ENCODE peak calls at places on chromosomes 4 and X, in eight cellular contexts. One of them, this sample, is unnamed.

GRCh38 chr4:38924266-38924827 is 56.7 kb downstream of the FAM114A1 start:
- DNase-seq in lower leg skin: no peak
- DNase-seq in esophagus squamous epithelium: no peak
- DNase-seq in sigmoid colon: no peak
- DNase-seq in BJ: no peak
- DNase-seq in retinal pigment epithelial cell: peak; percentile 41
- DNase-seq in kidney epithelial cell: no peak
- DNase-seq in ascending aorta: no peak
- DNase-seq in this sample: no peak

GRCh38 chrX:115449742-115450141 is 111.2 kb upstream of the PLS3 start:
- DNase-seq in kidney epithelial cell: no peak
- DNase-seq in lower leg skin: no peak
- DNase-seq in esophagus squamous epithelium: no peak
- DNase-seq in retinal pigment epithelial cell: no peak
- DNase-seq in ascending aorta: no peak
- DNase-seq in sigmoid colon: peak; percentile 67
- DNase-seq in BJ: peak; percentile 4
- DNase-seq in this sample: peak; percentile 18

GRCh38 chr4:82618321-82618720 is 56.5 kb upstream of the TMEM150C start:
- DNase-seq in esophagus squamous epithelium: no peak
- DNase-seq in retinal pigment epithelial cell: no peak
- DNase-seq in ascending aorta: no peak
- DNase-seq in sigmoid colon: no peak
- DNase-seq in kidney epithelial cell: no peak
- DNase-seq in lower leg skin: no peak
- DNase-seq in BJ: peak; percentile 18
- DNase-seq in this sample: no peak

GRCh38 chr4:94527556-94528233 is 76.0 kb downstream of the PDLIM5 start:
- DNase-seq in kidney epithelial cell: no peak
- DNase-seq in ascending aorta: no peak
- DNase-seq in BJ: no peak
- DNase-seq in esophagus squamous epithelium: no peak
- DNase-seq in sigmoid colon: no peak
- DNase-seq in lower leg skin: no peak
- DNase-seq in retinal pigment epithelial cell: no peak
- DNase-seq in this sample: no peak

GRCh38 chr4:165345663-165346417 is 18.4 kb downstream of the MSMO1 start:
- DNase-seq in lower leg skin: no peak
- DNase-seq in kidney epithelial cell: no peak
- DNase-seq in ascending aorta: no peak
- DNase-seq in BJ: no peak
- DNase-seq in esophagus squamous epithelium: no peak
- DNase-seq in sigmoid colon: no peak
- DNase-seq in retinal pigment epithelial cell: no peak
- DNase-seq in this sample: no peak

GRCh38 chrX:63855896-63856295 is 70.9 kb upstream of the ARHGEF9 start:
- DNase-seq in ascending aorta: no peak
- DNase-seq in BJ: peak; percentile 48
- DNase-seq in kidney epithelial cell: no peak
- DNase-seq in esophagus squamous epithelium: no peak
- DNase-seq in lower leg skin: no peak
- DNase-seq in sigmoid colon: no peak
- DNase-seq in retinal pigment epithelial cell: no peak
- DNase-seq in this sample: no peak

GRCh38 chr4:7403001-7403400 is 31.7 kb downstream of the PSAPL1 start:
- DNase-seq in lower leg skin: no peak
- DNase-seq in ascending aorta: peak; percentile 5
- DNase-seq in retinal pigment epithelial cell: no peak
- DNase-seq in BJ: no peak
- DNase-seq in esophagus squamous epithelium: no peak
- DNase-seq in sigmoid colon: peak; percentile 71
- DNase-seq in kidney epithelial cell: no peak
- DNase-seq in this sample: no peak

GRCh38 chrX:135985123-135985973 is at the start of gene SLC9A6:
- DNase-seq in retinal pigment epithelial cell: no peak
- DNase-seq in sigmoid colon: peak; percentile 87
- DNase-seq in lower leg skin: peak; percentile 93
- DNase-seq in esophagus squamous epithelium: no peak
- DNase-seq in ascending aorta: no peak
- DNase-seq in kidney epithelial cell: no peak
- DNase-seq in BJ: no peak
- DNase-seq in this sample: peak; percentile 76

GRCh38 chr4:188117631-188118030 is 8.2 kb upstream of the TRIML2 start:
- DNase-seq in retinal pigment epithelial cell: no peak
- DNase-seq in ascending aorta: no peak
- DNase-seq in kidney epithelial cell: no peak
- DNase-seq in BJ: no peak
- DNase-seq in sigmoid colon: no peak
- DNase-seq in lower leg skin: no peak
- DNase-seq in esophagus squamous epithelium: no peak
- DNase-seq in this sample: no peak

GRCh38 chr4:123649644-123650356 is 253.2 kb downstream of the SPRY1 start:
- DNase-seq in ascending aorta: no peak
- DNase-seq in retinal pigment epithelial cell: peak; percentile 84
- DNase-seq in esophagus squamous epithelium: no peak
- DNase-seq in BJ: peak; percentile 64
- DNase-seq in lower leg skin: no peak
- DNase-seq in kidney epithelial cell: no peak
- DNase-seq in sigmoid colon: peak; percentile 75
- DNase-seq in this sample: peak; percentile 62

GRCh38 chr4:6916587-6917444 is 7.2 kb downstream of the TBC1D14 start:
- DNase-seq in ascending aorta: peak; percentile 43
- DNase-seq in BJ: no peak
- DNase-seq in retinal pigment epithelial cell: no peak
- DNase-seq in kidney epithelial cell: no peak
- DNase-seq in lower leg skin: peak; percentile 93
- DNase-seq in sigmoid colon: peak; percentile 77
- DNase-seq in esophagus squamous epithelium: no peak
- DNase-seq in this sample: peak; percentile 85

GRCh38 chr4:65623509-65623908 is 46.8 kb downstream of the EPHA5 start:
- DNase-seq in esophagus squamous epithelium: no peak
- DNase-seq in sigmoid colon: no peak
- DNase-seq in retinal pigment epithelial cell: no peak
- DNase-seq in ascending aorta: no peak
- DNase-seq in kidney epithelial cell: peak; percentile 49
- DNase-seq in BJ: peak; percentile 14
- DNase-seq in lower leg skin: no peak
- DNase-seq in this sample: no peak

GRCh38 chrX:46757052-46757451 is 1.9 kb downstream of the SLC9A7 start:
- DNase-seq in ascending aorta: no peak
- DNase-seq in retinal pigment epithelial cell: no peak
- DNase-seq in sigmoid colon: no peak
- DNase-seq in lower leg skin: no peak
- DNase-seq in kidney epithelial cell: no peak
- DNase-seq in esophagus squamous epithelium: no peak
- DNase-seq in BJ: no peak
- DNase-seq in this sample: no peak

GRCh38 chr4:3827616-3828492 is 61.7 kb downstream of the ADRA2C start:
- DNase-seq in kidney epithelial cell: no peak
- DNase-seq in BJ: no peak
- DNase-seq in ascending aorta: no peak
- DNase-seq in esophagus squamous epithelium: no peak
- DNase-seq in lower leg skin: peak; percentile 87
- DNase-seq in sigmoid colon: peak; percentile 84
- DNase-seq in retinal pigment epithelial cell: peak; percentile 59
- DNase-seq in this sample: peak; percentile 91

GRCh38 chr4:38857354-38858096 is 908 bp upstream of the TLR6 start:
- DNase-seq in retinal pigment epithelial cell: no peak
- DNase-seq in esophagus squamous epithelium: peak; percentile 12
- DNase-seq in ascending aorta: no peak
- DNase-seq in lower leg skin: peak; percentile 87
- DNase-seq in sigmoid colon: no peak
- DNase-seq in kidney epithelial cell: peak; percentile 83
- DNase-seq in BJ: peak; percentile 49
- DNase-seq in this sample: no peak

GRCh38 chrX:67727576-67727975 is 183.8 kb downstream of the AR start:
- DNase-seq in sigmoid colon: no peak
- DNase-seq in BJ: no peak
- DNase-seq in esophagus squamous epithelium: no peak
- DNase-seq in kidney epithelial cell: no peak
- DNase-seq in lower leg skin: no peak
- DNase-seq in retinal pigment epithelial cell: no peak
- DNase-seq in ascending aorta: no peak
- DNase-seq in this sample: no peak

GRCh38 chrX:67723580-67724351 is 179.9 kb downstream of the AR start:
- DNase-seq in BJ: no peak
- DNase-seq in sigmoid colon: no peak
- DNase-seq in lower leg skin: no peak
- DNase-seq in ascending aorta: no peak
- DNase-seq in esophagus squamous epithelium: no peak
- DNase-seq in kidney epithelial cell: no peak
- DNase-seq in retinal pigment epithelial cell: no peak
- DNase-seq in this sample: no peak

GRCh38 chrX:67725471-67725870 is 181.7 kb downstream of the AR start:
- DNase-seq in ascending aorta: no peak
- DNase-seq in lower leg skin: no peak
- DNase-seq in kidney epithelial cell: no peak
- DNase-seq in esophagus squamous epithelium: no peak
- DNase-seq in retinal pigment epithelial cell: no peak
- DNase-seq in BJ: no peak
- DNase-seq in sigmoid colon: no peak
- DNase-seq in this sample: no peak

GRCh38 chrX:67726028-67726427 is 182.2 kb downstream of the AR start:
- DNase-seq in kidney epithelial cell: no peak
- DNase-seq in ascending aorta: no peak
- DNase-seq in retinal pigment epithelial cell: no peak
- DNase-seq in esophagus squamous epithelium: no peak
- DNase-seq in lower leg skin: no peak
- DNase-seq in BJ: no peak
- DNase-seq in sigmoid colon: no peak
- DNase-seq in this sample: no peak

DNA sequence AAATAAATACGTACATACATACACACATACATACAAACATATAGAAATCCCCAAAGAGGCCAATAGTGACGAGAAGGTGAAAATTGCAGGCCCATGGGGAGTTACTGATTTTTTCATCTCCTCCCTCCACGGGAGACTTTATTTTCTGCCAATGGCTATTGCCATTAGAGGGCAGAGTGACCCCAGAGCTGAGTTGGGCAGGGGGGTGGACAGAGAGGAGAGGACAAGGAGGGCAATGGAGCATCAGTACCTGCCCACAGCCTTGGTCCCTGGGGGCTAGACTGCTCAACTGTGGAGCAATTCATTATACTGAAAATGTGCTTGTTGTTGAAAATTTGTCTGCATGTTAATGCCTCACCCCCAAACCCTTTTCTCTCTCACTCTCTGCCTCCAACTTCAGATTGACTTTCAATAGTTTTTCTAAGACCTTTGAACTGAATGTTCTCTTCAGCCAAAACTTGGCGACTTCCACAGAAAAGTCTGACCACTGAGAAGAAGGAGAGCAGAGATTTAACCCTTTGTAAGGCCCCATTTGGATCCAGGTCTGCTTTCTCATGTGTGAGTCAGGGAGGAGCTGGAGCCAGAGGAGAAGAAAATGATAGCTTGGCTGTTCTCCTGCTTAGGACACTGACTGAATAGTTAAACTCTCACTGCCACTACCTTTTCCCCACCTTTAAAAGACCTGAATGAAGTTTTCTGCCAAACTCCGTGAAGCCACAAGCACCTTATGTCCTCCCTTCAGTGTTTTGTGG is 180.7 kb downstream of the AR start:
- DNase-seq in sigmoid colon: no peak
- DNase-seq in BJ: no peak
- DNase-seq in retinal pigment epithelial cell: no peak
- DNase-seq in kidney epithelial cell: no peak
- DNase-seq in ascending aorta: no peak
- DNase-seq in lower leg skin: no peak
- DNase-seq in esophagus squamous epithelium: no peak
- DNase-seq in this sample: no peak
- TF ChIP-seq CTCF in sigmoid colon: no peak
- TF ChIP-seq CTCF in BJ: no peak
- TF ChIP-seq CTCF in retinal pigment epithelial cell: no peak
- TF ChIP-seq CTCF in kidney epithelial cell: no peak
- TF ChIP-seq CTCF in ascending aorta: no peak
- TF ChIP-seq CTCF in lower leg skin: no peak
- TF ChIP-seq CTCF in esophagus squamous epithelium: no peak
- TF ChIP-seq CTCF in this sample: no peak

GRCh38 chr4:119626420-119626819 is 2.2 kb downstream of the PDE5A start:
- DNase-seq in retinal pigment epithelial cell: no peak
- DNase-seq in esophagus squamous epithelium: no peak
- DNase-seq in lower leg skin: no peak
- DNase-seq in ascending aorta: no peak
- DNase-seq in kidney epithelial cell: no peak
- DNase-seq in BJ: no peak
- DNase-seq in sigmoid colon: no peak
- DNase-seq in this sample: no peak
- H3K4me3 ChIP-seq in retinal pigment epithelial cell: peak overlapping the region; percentile 75
- H3K4me3 ChIP-seq in esophagus squamous epithelium: peak overlapping the region; percentile 52
- H3K4me3 ChIP-seq in lower leg skin: no peak overlapping the region
- H3K4me3 ChIP-seq in ascending aorta: peak overlapping the region; percentile 73
- H3K4me3 ChIP-seq in kidney epithelial cell: peak overlapping the region; percentile 24
- H3K4me3 ChIP-seq in BJ: peak overlapping the region; percentile 74
- H3K4me3 ChIP-seq in sigmoid colon: peak overlapping the region; percentile 84
- H3K4me3 ChIP-seq in this sample: peak overlapping the region; percentile 64

GRCh38 chrX:25052798-25053534 is 37.2 kb upstream of the ARX start:
- DNase-seq in retinal pigment epithelial cell: no peak
- DNase-seq in esophagus squamous epithelium: no peak
- DNase-seq in lower leg skin: no peak
- DNase-seq in kidney epithelial cell: no peak
- DNase-seq in ascending aorta: no peak
- DNase-seq in BJ: no peak
- DNase-seq in sigmoid colon: no peak
- DNase-seq in this sample: no peak
- TF ChIP-seq CTCF in retinal pigment epithelial cell: no peak
- TF ChIP-seq CTCF in esophagus squamous epithelium: no peak
- TF ChIP-seq CTCF in lower leg skin: no peak
- TF ChIP-seq CTCF in kidney epithelial cell: no peak
- TF ChIP-seq CTCF in ascending aorta: no peak
- TF ChIP-seq CTCF in BJ: no peak
- TF ChIP-seq CTCF in sigmoid colon: no peak
- TF ChIP-seq CTCF in this sample: no peak

GRCh38 chrX:3806630-3807029 is 93.2 kb upstream of the PRKX start:
- DNase-seq in esophagus squamous epithelium: no peak
- DNase-seq in ascending aorta: no peak
- DNase-seq in retinal pigment epithelial cell: no peak
- DNase-seq in BJ: no peak
- DNase-seq in kidney epithelial cell: no peak
- DNase-seq in sigmoid colon: no peak
- DNase-seq in lower leg skin: no peak
- DNase-seq in this sample: no peak

GRCh38 chrX:3803713-3804112 is 90.3 kb upstream of the PRKX start:
- DNase-seq in kidney epithelial cell: no peak
- DNase-seq in lower leg skin: no peak
- DNase-seq in ascending aorta: no peak
- DNase-seq in sigmoid colon: no peak
- DNase-seq in BJ: no peak
- DNase-seq in esophagus squamous epithelium: no peak
- DNase-seq in retinal pigment epithelial cell: no peak
- DNase-seq in this sample: no peak

GRCh38 chrX:3807906-3808305 is 94.5 kb upstream of the PRKX start:
- DNase-seq in retinal pigment epithelial cell: no peak
- DNase-seq in ascending aorta: no peak
- DNase-seq in lower leg skin: no peak
- DNase-seq in sigmoid colon: no peak
- DNase-seq in kidney epithelial cell: no peak
- DNase-seq in esophagus squamous epithelium: no peak
- DNase-seq in BJ: no peak
- DNase-seq in this sample: no peak

DNA sequence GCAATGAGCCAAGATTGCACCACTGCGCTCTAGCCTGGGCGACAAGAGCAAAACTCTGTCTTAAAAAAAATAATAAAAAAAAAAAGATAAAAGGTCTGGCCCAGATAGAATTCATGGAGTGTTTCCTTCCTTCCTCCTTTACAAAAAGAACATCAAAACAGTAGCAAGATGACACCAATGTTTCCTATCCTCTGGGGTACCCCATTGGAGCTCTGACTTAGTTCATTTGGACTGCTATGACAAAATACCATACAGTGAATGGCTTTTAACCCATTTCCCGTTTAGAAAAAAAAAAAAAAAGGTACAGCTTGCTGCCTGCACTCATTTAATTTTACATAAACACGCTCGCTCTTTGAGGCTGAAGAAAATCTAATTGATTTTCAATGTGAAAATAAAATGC is 89.9 kb upstream of the PRKX start:
- DNase-seq in kidney epithelial cell: no peak
- DNase-seq in sigmoid colon: no peak
- DNase-seq in retinal pigment epithelial cell: no peak
- DNase-seq in BJ: no peak
- DNase-seq in ascending aorta: no peak
- DNase-seq in lower leg skin: no peak
- DNase-seq in esophagus squamous epithelium: no peak
- DNase-seq in this sample: no peak
- H3K4me3 ChIP-seq in kidney epithelial cell: no peak overlapping the region
- H3K4me3 ChIP-seq in sigmoid colon: no peak overlapping the region
- H3K4me3 ChIP-seq in retinal pigment epithelial cell: no peak overlapping the region
- H3K4me3 ChIP-seq in BJ: no peak overlapping the region
- H3K4me3 ChIP-seq in ascending aorta: no peak overlapping the region
- H3K4me3 ChIP-seq in lower leg skin: no peak overlapping the region
- H3K4me3 ChIP-seq in esophagus squamous epithelium: no peak overlapping the region
- H3K4me3 ChIP-seq in this sample: no peak overlapping the region

This sample was measured in colonic mucosa.